ENCODE peak calls at places on chromosomes 6 and 20, in ten cellular contexts. T, I, S, C, U, L, E, K, B and M are unnamed samples.

GRCh38 chr20:61041481-61041880 is 210.6 kb upstream of the CDH4 start:
- DNase-seq in T (no peak), I (no peak), S (no peak), C (no peak), U (no peak), L (no peak), E (no peak), K (no peak), B (no peak), M (peak)

GRCh38 chr6:143555071-143555492 is 43.6 kb upstream of the FUCA2 start:
- DNase-seq in T (no peak), I (no peak), S (no peak), C (no peak), U (no peak), L (no peak), E (no peak), K (no peak), B (no peak), M (no peak)

GRCh38 chr6:118377711-118378414 is 170.2 kb upstream of the PLN start:
- DNase-seq in T (peak), I (peak), S (no peak), C (no peak), U (no peak), L (no peak), E (no peak), K (peak), B (no peak), M (no peak)

GRCh38 chr6:79570802-79571367 is 33.7 kb upstream of the LCA5 start:
- DNase-seq in T (no peak), I (no peak), S (peak), C (peak), U (peak), L (no peak), E (peak), K (peak), B (no peak), M (no peak)

GRCh38 chr6:139028242-139028657 is 295 bp upstream of the ABRACL start:
- DNase-seq in T (peak), I (no peak), S (no peak), C (no peak), U (peak), L (no peak), E (no peak), K (peak), B (no peak), M (no peak)

GRCh38 chr6:119647309-119647708 is 297.7 kb upstream of the MAN1A1 start:
- DNase-seq in T (no peak), I (no peak), S (no peak), C (no peak), U (no peak), L (no peak), E (no peak), K (no peak), B (no peak), M (no peak)

GRCh38 chr20:6489361-6490154 is 277.9 kb upstream of the BMP2 start:
- DNase-seq in T (no peak), I (no peak), S (no peak), C (no peak), U (no peak), L (no peak), E (no peak), K (peak), B (no peak), M (no peak)

GRCh38 chr6:142867988-142868818 is 76.8 kb downstream of the HIVEP2 start:
- DNase-seq in T (no peak), I (no peak), S (no peak), C (no peak), U (no peak), L (no peak), E (peak), K (no peak), B (no peak), M (no peak)

GRCh38 chr6:142728910-142729481 is 216.0 kb downstream of the HIVEP2 start:
- DNase-seq in T (no peak), I (no peak), S (no peak), C (no peak), U (no peak), L (no peak), E (no peak), K (no peak), B (no peak), M (no peak)

GRCh38 chr6:14655201-14655988 is 537.8 kb downstream of the CD83 start:
- DNase-seq in T (no peak), I (no peak), S (no peak), C (no peak), U (no peak), L (no peak), E (no peak), K (no peak), B (no peak), M (no peak)

GRCh38 chr6:82419859-82420258 is 56.2 kb downstream of the TPBG start:
- DNase-seq in T (no peak), I (no peak), S (no peak), C (no peak), U (no peak), L (no peak), E (no peak), K (no peak), B (no peak), M (no peak)